ENCODE peak calls at places on chromosome 17, in four cellular contexts. X is amniotic stem cell, H is KG1, C is kidney glomerular epithelial cell. J is an unnamed sample.

GRCh38 chr17:77327181-77327565 is 186.4 kb downstream of the SEC14L1 start:
- DNase-seq in X (no peak), H (no peak), C (no peak), J (no peak)

GRCh38 chr17:61749823-61750404 is 113.4 kb downstream of the BRIP1 start:
- DNase-seq in X (no peak), H (no peak), C (no peak), J (no peak)

GRCh38 chr17:22090263-22090935 is 398.1 kb downstream of the KCNJ18 start:
- DNase-seq in X (no peak), H (no peak), C (no peak), J (no peak)

GRCh38 chr17:26731005-26731921 is 562.7 kb upstream of the WSB1 start:
- DNase-seq in X (no peak), H (no peak), C (no peak), J (no peak)

GRCh38 chr17:6676802-6677157 is 25.2 kb downstream of the C17orf100 start:
- DNase-seq in X (no peak), H (no peak), C (no peak), J (no peak)

GRCh38 chr17:73604046-73604445 is 40.2 kb downstream of the SDK2 start:
- DNase-seq in X (no peak), H (no peak), C (no peak), J (no peak)

GRCh38 chr17:8912060-8912981 is 44.8 kb upstream of the PIK3R6 start:
- DNase-seq in X (no peak), H (no peak), C (no peak), J (no peak)

GRCh38 chr17:36885161-36885735 is 52.0 kb upstream of the LHX1 start:
- DNase-seq in X (no peak), H (no peak), C (no peak), J (no peak)

GRCh38 chr17:40224707-40225092 is 5.6 kb downstream of the WIPF2 start:
- DNase-seq in X (no peak), H (no peak), C (no peak), J (peak; percentile 61)